ENCODE peak calls at places on chromosome 22, in five cellular contexts. T, D, Y, E and O are unnamed samples.
A peak's percentile ranks its signal among the peaks of the same experiment; 100 is the strongest.

GRCh38 chr22:42604403-42604802 is 10.3 kb downstream of the POLDIP3 start:
- DNase-seq in T (no peak), D (no peak), Y (peak; percentile 13), E (no peak), O (no peak)

GRCh38 chr22:48382197-48382596 is 1445.5 kb downstream of the BRD1 start:
- DNase-seq in T (no peak), D (no peak), Y (no peak), E (no peak), O (no peak)

GRCh38 chr22:31055322-31056159 is 25.6 kb upstream of the SMTN start:
- DNase-seq in T (no peak), D (peak; percentile 93), Y (peak; percentile 76), E (no peak), O (no peak)

GRCh38 chr22:19723990-19724827 is 870 bp downstream of the GP1BB start:
- DNase-seq in T (no peak), D (no peak), Y (peak; percentile 84), E (no peak), O (no peak)

GRCh38 chr22:44218071-44218470 is 37.3 kb downstream of the PARVG start:
- DNase-seq in T (no peak), D (no peak), Y (no peak), E (no peak), O (no peak)

GRCh38 chr22:28799125-28799833 is 1.1 kb downstream of the XBP1 start:
- DNase-seq in T (no peak), D (peak; percentile 66), Y (no peak), E (no peak), O (peak; percentile 87)

GRCh38 chr22:29633514-29634312 is 30.3 kb downstream of the NF2 start:
- DNase-seq in T (no peak), D (no peak), Y (no peak), E (no peak), O (no peak)

GRCh38 chr22:49812838-49813237 is 14.8 kb downstream of the BRD1 start:
- DNase-seq in T (no peak), D (no peak), Y (no peak), E (no peak), O (no peak)

GRCh38 chr22:41021655-41022454 is 70.5 kb upstream of the EP300 start:
- DNase-seq in T (peak; percentile 71), D (peak; percentile 82), Y (peak; percentile 76), E (peak; percentile 16), O (peak; percentile 83)

GRCh38 chr22:30212363-30212995 is 34.1 kb downstream of the LIF start:
- DNase-seq in T (no peak), D (peak; percentile 51), Y (no peak), E (no peak), O (peak; percentile 94)

GRCh38 chr22:27670701-27671412 is 130.7 kb downstream of the MN1 start:
- DNase-seq in T (no peak), D (no peak), Y (peak; percentile 87), E (no peak), O (peak; percentile 68)

GRCh38 chr22:19848298-19849224 is 6.1 kb downstream of the GNB1L start:
- DNase-seq in T (no peak), D (no peak), Y (no peak), E (no peak), O (no peak)

GRCh38 chr22:26777402-26777801 is 120.0 kb downstream of the MIAT start:
- DNase-seq in T (no peak), D (no peak), Y (peak; percentile 26), E (no peak), O (no peak)